ENCODE peak calls at places on chromosome 10, in seven cellular contexts. K is H1, E is SK-N-SH, X is GM12878, I is HCT116, O is K562, P is HepG2. Q is an unnamed sample.

GRCh38 chr10:98892523-98892922 is 343.1 kb downstream of the HPSE2 start:
- DNase-seq in E (no peak), X (no peak), O (no peak), I (no peak), P (no peak), K (no peak), Q (no peak)

GRCh38 chr10:113977174-113977573 is 66.5 kb upstream of the ADRB1 start:
- DNase-seq in P (no peak), O (no peak), I (no peak), K (no peak), E (no peak), X (no peak), Q (no peak)

GRCh38 chr10:123998197-123999141 is 94.9 kb downstream of the CHST15 start:
- DNase-seq in O (no peak), X (no peak), E (peak; percentile 9), I (no peak), K (no peak), P (no peak), Q (no peak)

GRCh38 chr10:70053212-70053895 is 708 bp downstream of the MACROH2A2 start:
- DNase-seq in E (peak; percentile 80), K (no peak), O (no peak), I (no peak), X (no peak), P (no peak), Q (peak; percentile 15)

GRCh38 chr10:78567680-78568453 is 500.9 kb upstream of the ZMIZ1 start:
- DNase-seq in I (no peak), K (no peak), X (no peak), P (peak; percentile 35), O (no peak), E (no peak), Q (no peak)

GRCh38 chr10:103652599-103653281 is 159.2 kb downstream of the NEURL1 start:
- DNase-seq in K (no peak), P (peak; percentile 40), E (no peak), O (no peak), I (no peak), X (no peak), Q (no peak)

GRCh38 chr10:1576467-1577259 is 160.7 kb downstream of the ADARB2 start:
- DNase-seq in P (no peak), X (no peak), O (no peak), K (no peak), I (no peak), E (no peak), Q (no peak)

GRCh38 chr10:11856089-11856488 is 32.9 kb downstream of the PROSER2 start:
- DNase-seq in K (no peak), O (no peak), I (no peak), X (no peak), P (no peak), E (no peak), Q (no peak)

GRCh38 chr10:46277840-46278239 is 9.0 kb upstream of the ANTXRL start:
- DNase-seq in X (no peak), O (no peak), P (no peak), E (no peak), I (no peak), K (no peak), Q (no peak)

GRCh38 chr10:110076559-110077318 is 69.0 kb downstream of the ADD3 start:
- DNase-seq in O (peak; percentile 43), X (peak; percentile 76), P (peak; percentile 93), I (peak; percentile 3), K (no peak), E (no peak), Q (peak; percentile 4)

GRCh38 chr10:95741807-95742528 is 14.0 kb upstream of the ENTPD1 start:
- DNase-seq in X (peak; percentile 60), E (no peak), P (no peak), O (peak; percentile 46), K (no peak), I (no peak), Q (no peak)

GRCh38 chr10:91681361-91682276 is 48.7 kb upstream of the PPP1R3C start:
- DNase-seq in X (no peak), K (no peak), P (no peak), I (no peak), E (peak; percentile 45), O (no peak), Q (peak; percentile 39)

GRCh38 chr10:103918053-103918846 is at the start of gene STN1:
- DNase-seq in X (peak; percentile 77), E (peak; percentile 99), K (peak; percentile 96), P (peak; percentile 95), I (peak; percentile 97), O (peak; percentile 94), Q (peak; percentile 94)

GRCh38 chr10:11823122-11823988 is at the start of gene PROSER2:
- DNase-seq in I (peak; percentile 27), P (no peak), X (no peak), E (peak; percentile 82), K (no peak), O (peak; percentile 81), Q (peak; percentile 87)

GRCh38 chr10:46253076-46254006 is 33.5 kb upstream of the ANTXRL start:
- DNase-seq in P (no peak), I (no peak), E (no peak), O (no peak), K (no peak), X (no peak), Q (no peak)

GRCh38 chr10:91350651-91351081 is 59.5 kb upstream of the HECTD2 start:
- DNase-seq in O (no peak), K (no peak), X (no peak), I (no peak), P (no peak), E (no peak), Q (no peak)

GRCh38 chr10:82396886-82397285 is 521.9 kb downstream of the NRG3 start:
- DNase-seq in X (no peak), K (no peak), O (no peak), E (no peak), P (no peak), I (no peak), Q (no peak)

GRCh38 chr10:15605740-15606369 is 113.9 kb downstream of the ITGA8 start:
- DNase-seq in P (no peak), X (no peak), I (no peak), E (no peak), K (no peak), O (no peak), Q (no peak)

DNA sequence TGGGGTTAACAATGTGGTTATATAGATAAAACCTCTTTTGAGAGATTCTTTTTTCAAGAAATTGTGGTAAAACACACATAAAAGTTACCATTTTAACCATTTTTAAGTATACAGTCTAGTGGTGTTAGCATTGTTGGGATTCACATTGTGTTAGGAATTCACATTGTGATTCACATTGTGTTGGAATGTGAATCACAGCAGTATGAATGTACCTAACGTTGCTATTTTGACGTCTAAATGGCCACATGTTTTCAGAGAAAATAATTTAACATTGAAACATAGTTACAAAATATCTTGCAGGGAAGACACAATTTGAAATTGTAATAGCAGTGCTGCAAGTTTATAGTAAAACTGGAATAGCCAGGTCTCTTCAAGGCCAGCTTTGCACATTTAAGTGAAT is 129.0 kb downstream of the BICC1 start:
- DNase-seq in O (no peak), E (no peak), K (no peak), X (no peak), P (no peak), I (no peak), Q (no peak)
- TF ChIP-seq JUND in O (no peak), E (peak; percentile 49), K (no peak), X (no peak), P (no peak), I (no peak), Q (no peak)

DNA sequence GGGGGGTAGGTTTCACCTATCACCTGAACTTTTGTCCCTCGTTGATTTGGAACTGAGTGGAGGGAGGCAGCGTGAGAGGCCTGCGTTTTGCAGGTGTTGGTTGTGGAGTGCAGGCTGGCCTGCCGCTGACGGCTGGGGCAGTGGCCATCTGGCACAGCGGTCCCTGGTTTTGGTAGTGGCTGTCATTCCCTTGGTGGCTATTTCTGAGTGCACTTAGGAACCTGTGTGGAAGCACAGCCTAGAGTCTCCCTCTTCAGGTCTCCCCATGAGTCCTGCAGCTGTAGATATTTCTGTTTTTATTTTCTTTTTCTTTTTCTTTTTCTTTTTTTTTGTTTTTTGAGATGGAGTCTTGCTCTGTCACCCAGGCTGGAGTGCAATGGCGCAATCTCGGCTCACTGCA is 129.2 kb downstream of the CUL2 start:
- DNase-seq in I (no peak), K (no peak), X (no peak), O (no peak), E (peak; percentile 50), P (no peak), Q (peak; percentile 60)
- TF ChIP-seq JUND in I (no peak), K (no peak), X (no peak), O (no peak), E (no peak), P (no peak), Q (no peak)

DNA sequence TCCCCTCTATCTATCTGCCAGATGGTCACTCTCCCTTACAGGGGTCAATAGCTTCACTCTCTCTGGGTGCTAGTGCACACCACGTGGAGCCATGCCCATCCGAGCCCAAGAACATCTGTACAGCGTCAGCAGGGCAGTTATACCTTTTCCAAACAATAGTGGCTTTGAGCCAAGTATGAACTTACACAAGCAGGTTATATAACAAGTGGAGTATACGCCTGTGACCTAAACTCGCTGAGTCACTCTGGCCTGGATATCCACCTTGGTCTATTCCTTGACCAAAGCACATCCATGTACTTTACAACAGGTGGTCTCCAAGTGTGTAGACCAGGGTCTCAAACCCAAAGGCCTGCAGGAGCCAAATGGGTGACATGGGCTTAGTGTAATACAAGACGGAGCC is 20.3 kb downstream of the PLAC9 start:
- DNase-seq in X (no peak), P (no peak), I (no peak), E (no peak), K (no peak), O (no peak), Q (no peak)
- TF ChIP-seq JUND in X (no peak), P (no peak), I (no peak), E (no peak), K (no peak), O (no peak), Q (no peak)

GRCh38 chr10:5447071-5447470 is 34.7 kb downstream of the NET1 start:
- DNase-seq in X (no peak), K (no peak), E (no peak), O (no peak), P (no peak), I (no peak), Q (no peak)

GRCh38 chr10:5447611-5448071 is 35.3 kb downstream of the NET1 start:
- DNase-seq in X (peak; percentile 67), K (no peak), I (no peak), P (no peak), E (no peak), O (no peak), Q (no peak)

GRCh38 chr10:5448333-5449048 is 36.1 kb downstream of the NET1 start:
- DNase-seq in I (no peak), O (no peak), K (no peak), X (no peak), E (no peak), P (peak; percentile 69), Q (no peak)

GRCh38 chr10:5445006-5445405 is 32.6 kb downstream of the NET1 start:
- DNase-seq in P (no peak), I (no peak), K (no peak), X (no peak), E (no peak), O (no peak), Q (no peak)

DNA sequence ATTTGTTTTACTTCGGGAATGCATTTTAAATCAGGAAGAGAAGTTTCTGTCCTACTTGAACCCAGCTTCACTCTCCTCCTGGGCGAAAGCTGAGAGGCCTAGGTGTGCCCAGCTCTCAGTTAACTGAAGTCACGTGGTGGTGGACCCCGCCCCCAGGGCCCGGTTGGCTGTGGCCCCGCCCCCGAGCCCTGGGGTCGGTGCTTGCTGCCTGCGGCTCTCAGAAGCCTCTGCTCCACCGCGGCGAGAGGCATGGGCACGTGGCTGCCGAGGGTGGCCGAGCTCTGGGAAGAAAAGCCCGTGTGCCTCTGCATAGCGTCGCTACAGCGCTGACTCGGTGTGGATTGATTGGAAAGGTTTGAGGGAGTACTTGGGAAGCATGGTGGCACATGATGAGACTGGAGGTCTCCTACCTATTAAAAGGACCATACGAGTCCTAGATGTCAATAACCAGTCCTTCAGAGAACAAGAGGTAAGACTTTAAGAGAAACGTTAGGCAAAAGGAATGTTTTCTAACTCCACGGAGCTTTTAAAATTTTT is 34.1 kb downstream of the NET1 start:
- DNase-seq in K (peak; percentile 87), X (no peak), O (peak; percentile 97), P (peak; percentile 89), I (peak; percentile 52), E (no peak), Q (peak; percentile 93)
- TF ChIP-seq JUND in K (no peak), X (no peak), O (peak; percentile 67), P (no peak), I (no peak), E (no peak), Q (no peak)

Q was measured in T47D.